ENCODE peak calls at places on chromosomes 11 and 22, in four cellular contexts. J is A549; S is stimulated activated CD4-positive, alpha-beta T cell treated with anti-CD3 and anti-CD28 coated beads, Interleukin-1b, Interleukin-23, amount 100 ng/mL, for 24 hours; Z is effector CD4-positive, alpha-beta T cell. N is an unnamed sample.

GRCh38 chr11:69483170-69483569 is 1.7 kb downstream of the LINC01488 start:
- DNase-seq in J (no peak), S (no peak), Z (no peak), N (no peak)

GRCh38 chr11:124717786-124718634 is 21.7 kb upstream of the NRGN start:
- DNase-seq in J (no peak), S (no peak), Z (no peak), N (no peak)

GRCh38 chr11:85133636-85134035 is 493.5 kb downstream of the DLG2 start:
- DNase-seq in S (no peak), J (no peak), Z (no peak), N (no peak)

GRCh38 chr22:17589810-17590375 is 26.6 kb downstream of the SLC25A18 start:
- DNase-seq in Z (no peak), J (no peak), S (no peak), N (no peak)

GRCh38 chr11:133133053-133133452 is 399.2 kb downstream of the OPCML start:
- DNase-seq in S (no peak), Z (no peak), J (no peak), N (no peak)

GRCh38 chr11:12125609-12126149 is 15.3 kb downstream of the MICAL2 start:
- DNase-seq in J (no peak), Z (no peak), S (no peak), N (no peak)

GRCh38 chr22:31090217-31091085 is 9.3 kb downstream of the SMTN start:
- DNase-seq in S (no peak), Z (no peak), J (no peak), N (no peak)

GRCh38 chr11:64056213-64056785 is 20.6 kb downstream of the FLRT1 start:
- DNase-seq in S (no peak), Z (no peak), J (no peak), N (no peak)

GRCh38 chr22:17767236-17768065 is 6.8 kb downstream of the BID start:
- DNase-seq in Z (peak), S (no peak), J (no peak), N (no peak)

GRCh38 chr11:121588747-121589146 is 136.0 kb upstream of the SORL1-AS1 start:
- DNase-seq in J (no peak), Z (no peak), S (no peak), N (no peak)

GRCh38 chr22:42693763-42694683 is 26.6 kb downstream of the A4GALT start:
- DNase-seq in Z (no peak), S (no peak), J (no peak), N (no peak)

GRCh38 chr11:75319035-75319877 is 32.2 kb downstream of the ARRB1 start:
- DNase-seq in S (no peak), Z (no peak), J (no peak), N (no peak)

GRCh38 chr11:77193167-77193566 is 65.1 kb downstream of the MYO7A start:
- DNase-seq in S (no peak), J (no peak), Z (no peak), N (no peak)

GRCh38 chr22:24049211-24049610 is 38.1 kb downstream of the CABIN1 start:
- DNase-seq in Z (no peak), J (no peak), S (no peak), N (no peak)

GRCh38 chr11:47317078-47317828 is 35.2 kb downstream of the MYBPC3 start:
- DNase-seq in J (no peak), Z (no peak), S (no peak), N (no peak)

GRCh38 chr11:34671946-34672345 is 51.1 kb downstream of the EHF start:
- DNase-seq in Z (no peak), S (no peak), J (no peak), N (no peak)